ENCODE peak calls at places on chromosomes 13 and 19, in four cellular contexts. J, I, D and Q are unnamed samples.

GRCh38 chr19:29089315-29089855 is 123.6 kb downstream of the UQCRFS1 start:
- ATAC-seq in J (no peak), I (no peak), D (no peak), Q (no peak)

GRCh38 chr13:35723820-35724219 is 247.3 kb upstream of the MAB21L1 start:
- ATAC-seq in D (no peak), I (peak), J (peak), Q (no peak)

GRCh38 chr13:39803156-39803555 is 147.7 kb downstream of the COG6 start:
- ATAC-seq in D (no peak), J (no peak), I (no peak), Q (no peak)

GRCh38 chr13:51739403-51740112 is 64.4 kb downstream of the DHRS12 start:
- ATAC-seq in J (no peak), D (no peak), I (peak), Q (no peak)

GRCh38 chr19:45161715-45162463 is 1.1 kb upstream of the NKPD1 start:
- ATAC-seq in J (peak), I (peak), D (no peak), Q (no peak)

GRCh38 chr19:49560358-49560900 is 19.9 kb downstream of the NOSIP start:
- ATAC-seq in D (peak), J (no peak), I (peak), Q (peak)

GRCh38 chr13:41670873-41671443 is 213.6 kb downstream of the RGCC start:
- ATAC-seq in D (no peak), I (no peak), J (no peak), Q (no peak)

GRCh38 chr19:15114153-15114540 is 6.9 kb downstream of the SYDE1 start:
- ATAC-seq in I (no peak), J (no peak), D (no peak), Q (peak)

GRCh38 chr13:98297043-98297442 is 120.0 kb upstream of the RNF113B start:
- ATAC-seq in D (no peak), I (no peak), J (no peak), Q (no peak)

GRCh38 chr13:50244913-50245574 is 229.8 kb downstream of the KCNRG start:
- ATAC-seq in D (peak), I (no peak), J (peak), Q (peak)

GRCh38 chr13:21637296-21637695 is 33.3 kb upstream of the MICU2 start:
- ATAC-seq in J (peak), D (peak), I (peak), Q (peak)

GRCh38 chr13:20412761-20413355 is 112.8 kb downstream of the CRYL1 start:
- ATAC-seq in D (peak), J (no peak), I (no peak), Q (peak)